ENCODE peak calls at places on chromosomes 1 and 21, in seven cellular contexts. B is fibroblast of lung; H is aorta; D is H1; Q is CD4-positive, alpha-beta memory T cell; W is kidney epithelial cell; Y is body of pancreas. U is an unnamed sample. For H3K36me3, the result is how much of the 10 kb centered on the place peaks cover.

GRCh38 chr1:91712981-91713841 is 172.7 kb downstream of the TGFBR3 start:
- DNase-seq in Q (peak), Y (peak), H (no peak), D (no peak), B (peak), W (no peak), U (no peak)

GRCh38 chr1:18225236-18225904 is 117.8 kb downstream of the IGSF21 start:
- DNase-seq in W (no peak), H (no peak), D (no peak), Q (no peak), B (no peak), Y (no peak), U (no peak)

GRCh38 chr1:199490804-199491527 is 536.5 kb upstream of the NR5A2 start:
- DNase-seq in H (no peak), B (peak), Y (no peak), Q (no peak), D (no peak), W (peak), U (peak)

GRCh38 chr21:28885853-28886177 is 106.9 kb downstream of the LTN1 start:
- DNase-seq in Y (no peak), B (no peak), H (no peak), W (no peak), D (no peak), Q (no peak), U (no peak)

GRCh38 chr1:66576645-66577044 is 42.7 kb downstream of the SGIP1 start:
- DNase-seq in Q (no peak), H (no peak), Y (no peak), B (peak), W (no peak), D (no peak), U (no peak)

GRCh38 chr21:42587036-42587435 is 66.4 kb upstream of the PDE9A start:
- DNase-seq in B (no peak), Y (no peak), W (no peak), Q (no peak), D (no peak), H (no peak), U (no peak)

GRCh38 chr21:43012596-43012995 is 38.2 kb downstream of the PKNOX1 start:
- DNase-seq in B (no peak), Q (no peak), W (no peak), D (no peak), Y (no peak), H (no peak), U (peak)

GRCh38 chr1:121586369-121587229 is 401.8 kb downstream of the SRGAP2C start:
- DNase-seq in B (no peak), D (peak), Q (peak), Y (peak), W (no peak), H (no peak), U (peak)

GRCh38 chr1:6257541-6258069 is 3.3 kb downstream of the GPR153 start:
- DNase-seq in H (no peak), D (no peak), W (no peak), Y (no peak), B (no peak), Q (no peak), U (peak)

GRCh38 chr1:164604541-164604940 is 45.6 kb downstream of the PBX1 start:
- DNase-seq in D (no peak), Q (no peak), H (no peak), W (no peak), Y (no peak), B (peak), U (peak)

GRCh38 chr1:198986442-198986841 is 347.6 kb downstream of the PTPRC start:
- DNase-seq in H (no peak), Y (no peak), B (no peak), D (no peak), Q (no peak), W (no peak), U (no peak)

GRCh38 chr1:234542211-234542850 is 63.4 kb upstream of the TARBP1 start:
- DNase-seq in D (no peak), Q (no peak), B (no peak), H (no peak), Y (no peak), W (no peak), U (no peak)

GRCh38 chr1:202689493-202690342 is 20.5 kb downstream of the SYT2 start:
- DNase-seq in Y (no peak), W (no peak), D (no peak), Q (no peak), H (no peak), B (no peak), U (peak)

GRCh38 chr1:198679535-198680173 is 40.8 kb downstream of the PTPRC start:
- DNase-seq in W (no peak), Q (peak), B (no peak), Y (no peak), D (no peak), H (peak), U (no peak)

GRCh38 chr21:17610862-17611261 is 1.8 kb downstream of the BTG3 start:
- DNase-seq in W (no peak), B (peak), Q (no peak), H (no peak), Y (peak), D (no peak), U (no peak)

GRCh38 chr21:31182231-31183129 is 144.2 kb upstream of the KRTAP19-8 start:
- DNase-seq in Y (no peak), W (no peak), B (no peak), H (no peak), Q (peak), D (no peak), U (no peak)

GRCh38 chr1:84611091-84611490 is 36.9 kb upstream of the CTBS start:
- DNase-seq in Q (no peak), H (no peak), Y (no peak), D (no peak), B (peak), W (no peak), U (no peak)

GRCh38 chr1:68145418-68146126 is 86.8 kb downstream of the WLS start:
- DNase-seq in D (no peak), W (no peak), Q (no peak), H (no peak), B (no peak), Y (peak), U (peak)

GRCh38 chr21:25895565-25896205 is 160.9 kb downstream of the GABPA start:
- DNase-seq in Y (no peak), W (no peak), H (peak), B (peak), D (no peak), Q (peak), U (peak)

GRCh38 chr1:145994391-145995120 is 1.8 kb downstream of the TXNIP start:
- DNase-seq in D (no peak), B (no peak), W (no peak), Y (no peak), H (no peak), Q (no peak), U (no peak)

GRCh38 chr1:212655668-212656440 is 43.8 kb downstream of the BATF3 start:
- DNase-seq in W (peak), Y (no peak), Q (no peak), B (peak), H (no peak), D (no peak), U (peak)

GRCh38 chr1:231731262-231731661 is 104.7 kb downstream of the DISC1 start:
- DNase-seq in W (no peak), D (no peak), Q (no peak), B (no peak), H (no peak), Y (no peak), U (no peak)

GRCh38 chr21:38938343-38938742 is 132.6 kb downstream of the ETS2 start:
- DNase-seq in Q (no peak), B (no peak), W (no peak), D (no peak), Y (no peak), H (no peak), U (no peak)

GRCh38 chr1:207823880-207824566 is 72.2 kb downstream of the CD46 start:
- DNase-seq in Y (peak), B (peak), D (peak), H (peak), Q (peak), W (peak), U (peak)

GRCh38 chr1:203557958-203558760 is 64.2 kb downstream of the OPTC start:
- DNase-seq in B (peak), D (no peak), H (peak), Y (peak), W (peak), Q (no peak), U (peak)

GRCh38 chr1:246139745-246140182 is 367.3 kb downstream of the SMYD3 start:
- DNase-seq in Q (no peak), D (no peak), W (peak), H (no peak), B (peak), Y (no peak), U (peak)

GRCh38 chr1:7393141-7393540 is 378.0 kb upstream of the VAMP3 start:
- DNase-seq in Q (no peak), D (no peak), B (peak), W (no peak), H (no peak), Y (no peak), U (no peak)

GRCh38 chr1:63758805-63759204 is 15.0 kb upstream of the ROR1 start:
- DNase-seq in Y (peak), W (no peak), B (no peak), H (no peak), Q (no peak), D (no peak), U (no peak)

GRCh38 chr1:156543066-156543465 is 29.3 kb downstream of the IQGAP3 start:
- DNase-seq in Y (no peak), Q (no peak), B (no peak), W (no peak), D (no peak), H (no peak), U (peak)

GRCh38 chr1:28374297-28374696 is 4.8 kb downstream of the PHACTR4 start:
- DNase-seq in W (no peak), Y (no peak), H (no peak), D (no peak), Q (no peak), B (peak), U (no peak)

GRCh38 chr21:38770660-38771059 is 35.1 kb upstream of the ETS2 start:
- DNase-seq in B (no peak), D (no peak), H (no peak), Y (no peak), W (no peak), Q (no peak), U (no peak)

GRCh38 chr1:40751802-40752201 is 31.8 kb upstream of the KCNQ4 start:
- DNase-seq in Y (no peak), H (no peak), B (no peak), D (no peak), Q (no peak), W (no peak), U (peak)

GRCh38 chr1:41362749-41363631 is 1.8 kb downstream of the FOXO6 start:
- DNase-seq in B (no peak), Q (no peak), W (no peak), Y (no peak), D (no peak), H (no peak), U (no peak)

GRCh38 chr1:116805398-116805797 is 51.2 kb downstream of the CD2 start:
- DNase-seq in D (no peak), Q (no peak), Y (no peak), H (no peak), W (no peak), B (no peak), U (no peak)

GRCh38 chr1:8082945-8083344 is 56.8 kb upstream of the ERRFI1 start:
- DNase-seq in Q (no peak), D (no peak), Y (no peak), W (no peak), B (peak), H (no peak), U (peak)

GRCh38 chr21:21715286-21715969 is 717.2 kb downstream of the NCAM2 start:
- DNase-seq in W (peak), H (no peak), Q (no peak), D (no peak), Y (no peak), B (peak), U (peak)

GRCh38 chr1:21335088-21335678 is 44.9 kb upstream of the ECE1 start:
- DNase-seq in Y (no peak), Q (no peak), B (no peak), D (no peak), W (no peak), H (no peak), U (no peak)

GRCh38 chr1:32028746-32029145 is 15.1 kb downstream of the KHDRBS1 start:
- DNase-seq in D (no peak), Q (no peak), H (no peak), W (peak), Y (no peak), B (peak), U (no peak)
- H3K36me3 ChIP-seq in D (under half), Q (under half), H (under half), W (under half), Y (under half), B (under half), U (under half)

GRCh38 chr21:33962290-33962689 is 46.7 kb upstream of the ATP5PO start:
- DNase-seq in B (no peak), W (no peak), Y (no peak), H (no peak), D (no peak), Q (no peak), U (no peak)
- H3K36me3 ChIP-seq in B (under half), W (under half), Y (under half), H (under half), D (under half), Q (under half), U (under half)

GRCh38 chr1:166843322-166843721 is 4.0 kb downstream of the POGK start:
- DNase-seq in Q (no peak), D (no peak), Y (no peak), B (no peak), W (no peak), H (no peak), U (no peak)
- H3K36me3 ChIP-seq in Q (half or more), D (half or more), Y (under half), B (under half), W (under half), H (under half), U (half or more)

GRCh38 chr1:12287869-12288268 is 58.0 kb downstream of the VPS13D start:
- DNase-seq in Y (no peak), D (no peak), H (no peak), B (no peak), Q (no peak), W (no peak), U (no peak)

GRCh38 chr1:12290828-12291227 is 61.0 kb downstream of the VPS13D start:
- DNase-seq in W (no peak), Q (no peak), Y (no peak), B (no peak), H (no peak), D (no peak), U (no peak)

GRCh38 chr1:12294076-12294475 is 64.2 kb downstream of the VPS13D start:
- DNase-seq in Q (no peak), Y (no peak), W (no peak), D (no peak), B (peak), H (no peak), U (no peak)

GRCh38 chr1:12296623-12297022 is 66.8 kb downstream of the VPS13D start:
- DNase-seq in W (peak), Y (no peak), D (no peak), Q (no peak), B (peak), H (no peak), U (peak)

GRCh38 chr1:12293416-12293815 is 63.6 kb downstream of the VPS13D start:
- DNase-seq in H (no peak), Q (no peak), B (no peak), Y (no peak), D (no peak), W (no peak), U (no peak)
- H3K36me3 ChIP-seq in H (under half), Q (under half), B (under half), Y (under half), D (under half), W (under half), U (under half)

GRCh38 chr1:230713138-230713537 is 784 bp downstream of the AGT start:
- DNase-seq in W (no peak), H (no peak), D (no peak), Y (no peak), B (no peak), Q (no peak), U (no peak)
- H3K36me3 ChIP-seq in W (under half), H (under half), D (under half), Y (under half), B (under half), Q (under half), U (under half)

GRCh38 chr1:176033474-176033873 is 173.6 kb downstream of the COP1 start:
- DNase-seq in W (no peak), H (no peak), Y (no peak), Q (no peak), B (peak), D (no peak), U (peak)
- H3K36me3 ChIP-seq in W (under half), H (under half), Y (under half), Q (under half), B (under half), D (under half), U (under half)

GRCh38 chr21:44957047-44957831 is 17.4 kb downstream of the SLX9 start:
- DNase-seq in D (no peak), B (no peak), W (no peak), H (peak), Y (no peak), Q (no peak), U (no peak)
- H3K36me3 ChIP-seq in D (under half), B (under half), W (under half), H (under half), Y (under half), Q (under half), U (under half)

U was measured in PC-3.